ENCODE peak calls at places on chromosomes 11 and 22, in eight cellular contexts. D is K562, Q is HCT116, X is SK-N-SH, K is GM23338, P is H1, G is stomach, C is sigmoid colon. V is an unnamed sample.

GRCh38 chr11:45644981-45645889 is 20.2 kb downstream of the CHST1 start:
- DNase-seq in P (peak), C (no peak), K (no peak), X (no peak), G (no peak), Q (no peak), D (no peak), V (no peak)

GRCh38 chr22:36879775-36880174 is 19.0 kb downstream of the NCF4 start:
- DNase-seq in P (no peak), X (no peak), Q (no peak), G (no peak), C (no peak), D (no peak), K (no peak), V (no peak)

GRCh38 chr11:117316197-117316961 is at the start of gene BACE1:
- DNase-seq in G (peak), X (peak), Q (peak), K (peak), P (peak), D (no peak), C (peak), V (peak)

GRCh38 chr22:41361716-41362310 is 19.9 kb upstream of the TEF start:
- DNase-seq in P (no peak), C (no peak), G (no peak), K (no peak), X (no peak), D (no peak), Q (no peak), V (no peak)

GRCh38 chr22:21626735-21627469 is 2.9 kb downstream of the YDJC start:
- DNase-seq in X (no peak), D (no peak), Q (no peak), P (no peak), G (no peak), K (no peak), C (no peak), V (no peak)

GRCh38 chr11:101045415-101045814 is 84.2 kb downstream of the PGR start:
- DNase-seq in K (no peak), Q (no peak), P (no peak), C (no peak), D (no peak), X (no peak), G (no peak), V (no peak)

GRCh38 chr11:127919206-127920000 is 668.0 kb downstream of the ETS1 start:
- DNase-seq in G (no peak), P (no peak), C (no peak), K (no peak), D (no peak), Q (no peak), X (no peak), V (no peak)

GRCh38 chr11:69384548-69385465 is 90.9 kb downstream of the MYEOV start:
- DNase-seq in G (peak), X (peak), C (no peak), D (no peak), K (no peak), Q (no peak), P (no peak), V (no peak)

GRCh38 chr11:8219257-8220021 is 44.2 kb downstream of the LMO1 start:
- DNase-seq in G (peak), P (peak), K (peak), X (peak), C (no peak), Q (peak), D (peak), V (no peak)

GRCh38 chr22:40415531-40416266 is 45.3 kb downstream of the SGSM3 start:
- DNase-seq in X (no peak), Q (no peak), P (no peak), D (no peak), C (no peak), G (no peak), K (no peak), V (peak)

GRCh38 chr22:17576475-17576874 is 13.2 kb downstream of the SLC25A18 start:
- DNase-seq in X (no peak), K (peak), P (no peak), G (no peak), Q (no peak), D (no peak), C (no peak), V (no peak)

GRCh38 chr11:12174145-12175143 is 64.1 kb downstream of the MICAL2 start:
- DNase-seq in X (no peak), K (no peak), C (no peak), Q (no peak), P (no peak), G (no peak), D (no peak), V (no peak)

GRCh38 chr22:29268511-29269229 is 602 bp downstream of the EWSR1 start:
- DNase-seq in C (peak), Q (peak), X (peak), D (peak), K (peak), G (peak), P (no peak), V (no peak)

GRCh38 chr11:72762641-72763304 is 10.6 kb upstream of the ARAP1 start:
- DNase-seq in C (no peak), Q (no peak), K (no peak), P (no peak), G (no peak), X (no peak), D (no peak), V (no peak)

GRCh38 chr11:20000393-20001134 is 159.7 kb downstream of the DBX1 start:
- DNase-seq in Q (no peak), G (no peak), K (peak), C (no peak), P (peak), X (no peak), D (no peak), V (no peak)

GRCh38 chr22:44891293-44891747 is 118.5 kb downstream of the PHF21B start:
- DNase-seq in K (no peak), D (no peak), Q (no peak), X (no peak), P (no peak), C (no peak), G (no peak), V (peak)

GRCh38 chr11:15347969-15348734 is 233.4 kb downstream of the INSC start:
- DNase-seq in P (no peak), X (no peak), G (no peak), K (no peak), D (no peak), Q (no peak), C (no peak), V (no peak)

GRCh38 chr22:18078329-18079041 is 695 bp downstream of the PEX26 start:
- DNase-seq in D (peak), P (peak), C (no peak), K (peak), X (peak), Q (no peak), G (peak), V (no peak)

GRCh38 chr11:32288276-32288675 is 147.1 kb downstream of the WT1 start:
- DNase-seq in D (peak), P (no peak), Q (no peak), K (peak), C (no peak), G (no peak), X (no peak), V (no peak)

GRCh38 chr11:48034926-48035876 is 54.8 kb downstream of the PTPRJ start:
- DNase-seq in D (no peak), K (no peak), C (peak), P (no peak), Q (no peak), X (no peak), G (peak), V (no peak)

GRCh38 chr11:1837171-1838076 is 1.4 kb upstream of the TNNI2 start:
- DNase-seq in C (peak), Q (no peak), G (peak), P (peak), X (peak), K (peak), D (peak), V (no peak)

GRCh38 chr22:29030016-29030617 is 31.5 kb downstream of the C22orf31 start:
- DNase-seq in P (no peak), C (no peak), D (no peak), K (peak), X (no peak), Q (peak), G (peak), V (no peak)

GRCh38 chr11:117583063-117583801 is 213.8 kb downstream of the DSCAML1 start:
- DNase-seq in X (peak), K (peak), G (no peak), D (no peak), P (no peak), C (peak), Q (no peak), V (no peak)

GRCh38 chr11:12164061-12165014 is 53.9 kb downstream of the MICAL2 start:
- DNase-seq in D (no peak), Q (peak), P (no peak), X (no peak), K (peak), G (no peak), C (peak), V (peak)

GRCh38 chr11:45530776-45531175 is 134.6 kb downstream of the CHST1 start:
- DNase-seq in C (no peak), G (no peak), Q (no peak), X (no peak), P (no peak), D (no peak), K (no peak), V (no peak)

GRCh38 chr11:12853652-12854296 is 155.3 kb upstream of the RASSF10 start:
- DNase-seq in D (peak), G (peak), K (no peak), Q (no peak), C (no peak), X (no peak), P (no peak), V (no peak)

GRCh38 chr11:114075891-114076441 is 16.5 kb downstream of the ZBTB16 start:
- DNase-seq in X (peak), P (peak), D (peak), Q (peak), C (peak), K (peak), G (no peak), V (no peak)

GRCh38 chr11:9251306-9251705 is 13.8 kb downstream of the DENND5A start:
- DNase-seq in K (no peak), C (no peak), X (peak), G (no peak), D (no peak), Q (no peak), P (no peak), V (no peak)

GRCh38 chr22:28883917-28884753 is 763 bp downstream of the ZNRF3 start:
- DNase-seq in D (peak), K (peak), Q (peak), P (peak), G (peak), X (peak), C (peak), V (no peak)

GRCh38 chr22:34068011-34068410 is 147.7 kb upstream of the LARGE1 start:
- DNase-seq in C (no peak), G (no peak), P (no peak), X (no peak), D (no peak), Q (no peak), K (no peak), V (no peak)

GRCh38 chr11:67416416-67417335 is 1.2 kb downstream of the CARNS1 start:
- DNase-seq in D (no peak), P (no peak), C (no peak), Q (no peak), G (peak), X (no peak), K (peak), V (no peak)

GRCh38 chr11:116812109-116812508 is 11.0 kb downstream of the APOA4 start:
- DNase-seq in G (peak), K (no peak), D (no peak), P (no peak), X (no peak), C (no peak), Q (no peak), V (no peak)

GRCh38 chr11:122765487-122766131 is 72.7 kb upstream of the CRTAM start:
- DNase-seq in K (no peak), G (no peak), Q (no peak), D (no peak), X (no peak), P (no peak), C (no peak), V (no peak)

DNA sequence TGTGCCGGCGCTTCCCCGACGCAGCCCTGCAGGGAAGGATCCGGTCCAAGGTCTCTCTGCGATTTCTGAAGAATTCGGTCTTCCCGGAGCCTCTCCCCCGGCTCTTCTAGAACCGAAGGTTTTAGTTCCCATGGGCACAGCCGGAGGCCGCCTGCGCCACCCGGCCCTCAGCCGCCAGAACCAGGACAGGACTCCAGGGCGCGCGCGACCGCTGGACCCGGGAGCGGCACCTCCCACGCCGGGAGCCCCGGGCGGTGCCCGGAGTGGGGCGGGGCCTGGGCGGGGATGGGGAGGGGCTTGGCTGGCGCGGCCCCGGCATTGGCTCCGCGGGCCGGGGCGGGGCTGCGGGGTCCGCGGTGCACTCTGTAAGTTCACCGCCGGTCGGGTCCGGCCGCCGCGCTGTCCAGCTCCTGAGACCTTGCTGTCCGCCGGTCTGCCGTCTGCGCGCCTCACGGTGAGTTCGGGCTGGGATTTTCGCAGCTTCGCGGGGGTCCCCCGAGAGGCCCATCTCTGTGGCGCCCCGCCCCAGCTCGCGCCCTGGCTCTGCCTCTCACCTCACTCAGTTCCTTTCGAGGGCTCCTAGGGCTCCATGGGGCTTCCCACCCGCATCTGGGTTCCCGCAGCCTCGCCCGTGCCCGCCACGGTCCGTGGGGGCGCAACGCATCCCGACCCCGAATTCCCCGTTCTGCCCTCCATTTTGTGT is at the start of gene CDC42EP2:
- DNase-seq in X (peak), K (peak), C (peak), P (peak), D (peak), G (peak), Q (peak), V (peak)
- TF ChIP-seq CTCF in X (no peak), K (no peak), C (no peak), P (peak), D (no peak), G (no peak), Q (no peak), V (no peak)

GRCh38 chr11:57566035-57566504 is 1.4 kb downstream of the UBE2L6 start:
- DNase-seq in Q (no peak), X (no peak), D (no peak), C (no peak), G (peak), K (no peak), P (no peak), V (no peak)

GRCh38 chr11:57567210-57567511 is 311 bp downstream of the UBE2L6 start:
- DNase-seq in P (no peak), K (no peak), Q (no peak), D (no peak), G (no peak), C (peak), X (no peak), V (no peak)

GRCh38 chr11:57568330-57568766 is 876 bp upstream of the UBE2L6 start:
- DNase-seq in X (no peak), K (peak), Q (peak), G (no peak), D (no peak), C (peak), P (peak), V (no peak)

GRCh38 chr11:57567512-57568329 is at the start of gene UBE2L6:
- DNase-seq in Q (no peak), P (peak), G (peak), K (peak), X (peak), D (peak), C (peak), V (peak)

DNA sequence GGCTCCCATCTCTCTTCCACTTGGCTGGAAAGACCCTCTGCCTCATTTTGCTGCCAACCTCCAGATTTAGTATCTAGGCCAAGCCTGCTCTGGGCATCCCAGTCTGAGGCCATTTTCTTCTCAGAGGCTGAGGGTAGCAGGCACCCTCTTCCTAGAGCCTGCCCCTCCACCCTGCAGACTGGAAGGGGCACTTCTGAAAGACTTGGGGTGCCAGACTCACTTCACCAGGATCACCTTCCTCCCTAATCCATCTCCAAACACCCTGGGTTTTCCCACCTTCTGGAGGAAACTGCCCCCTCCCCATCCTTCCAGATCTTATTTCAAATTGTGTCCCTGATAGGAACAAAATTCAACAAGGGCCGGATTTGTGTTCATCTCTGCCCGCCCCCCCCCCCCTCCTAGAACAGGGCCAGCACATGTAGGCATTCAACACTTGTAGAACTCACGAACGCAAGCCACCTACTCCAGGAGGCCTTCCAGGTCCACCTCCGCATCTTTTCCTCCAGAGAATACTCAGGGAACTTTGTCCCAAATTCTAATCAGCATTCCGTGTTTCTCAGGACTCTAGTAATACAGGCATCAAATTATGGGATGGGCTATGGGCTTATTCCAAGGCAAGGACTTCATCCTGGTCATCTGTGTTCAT is 785 bp downstream of the UBE2L6 start:
- DNase-seq in Q (no peak), X (peak), C (no peak), D (peak), G (no peak), K (no peak), P (no peak), V (no peak)
- H3K4me3 ChIP-seq in Q (peak), X (peak), C (peak), D (peak), G (peak), K (peak), P (peak), V (peak)

DNA sequence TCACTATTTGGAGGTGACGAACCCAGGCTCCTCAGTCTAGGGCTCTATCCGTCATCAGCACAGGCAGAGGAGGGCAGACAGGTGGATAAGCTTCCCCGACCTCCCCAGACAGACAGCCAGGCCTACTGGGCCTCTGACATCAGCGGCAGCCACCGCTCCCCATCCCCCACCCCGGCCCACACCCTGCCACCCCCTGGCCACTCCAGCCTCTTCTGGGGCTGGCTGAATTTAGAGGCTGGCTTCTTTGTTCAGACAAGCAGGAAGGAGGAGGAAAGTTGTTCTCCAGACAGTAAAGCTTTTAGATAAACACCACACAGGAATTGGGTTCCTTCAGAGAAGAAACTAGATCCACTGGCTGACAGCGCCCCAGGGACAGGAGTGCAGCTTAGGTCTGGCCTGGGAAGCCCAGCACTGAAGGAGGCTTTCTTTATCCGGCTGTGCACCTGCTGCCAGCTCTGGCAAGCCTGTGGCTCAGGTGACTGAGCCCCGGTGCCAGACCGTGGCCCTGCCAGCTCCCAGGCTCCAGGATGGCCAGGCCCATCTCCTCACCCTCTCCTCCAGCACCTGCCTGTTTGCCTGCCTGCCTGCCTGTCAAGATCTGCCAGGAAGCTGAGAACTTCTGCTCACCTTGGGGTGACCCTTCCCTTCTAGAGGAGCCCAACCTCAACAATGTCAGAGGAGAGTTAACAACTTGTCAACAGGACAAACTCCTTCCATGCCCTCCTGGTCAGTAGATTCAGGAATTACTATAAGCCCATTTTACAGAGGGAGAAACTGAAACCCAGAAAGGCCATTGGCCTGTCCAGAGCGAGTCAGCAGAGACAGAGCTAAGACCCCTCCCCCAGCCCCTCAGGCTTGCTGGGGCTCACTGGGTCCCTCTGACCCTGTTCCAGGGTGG is 44.0 kb upstream of the KLHL35 start:
- DNase-seq in K (no peak), C (no peak), X (no peak), D (peak), G (peak), Q (no peak), P (no peak), V (peak)
- TF ChIP-seq POLR2AphosphoS5 in K (no peak), C (no peak), X (no peak), D (no peak), G (no peak), Q (no peak), P (no peak), V (no peak)

GRCh38 chr11:77580712-77581337 is 8.9 kb upstream of the AQP11 start:
- DNase-seq in C (no peak), K (peak), D (no peak), P (no peak), X (no peak), G (no peak), Q (no peak), V (no peak)
- TF ChIP-seq CTCF in C (no peak), K (no peak), D (no peak), P (no peak), X (no peak), G (no peak), Q (no peak), V (no peak)

DNA sequence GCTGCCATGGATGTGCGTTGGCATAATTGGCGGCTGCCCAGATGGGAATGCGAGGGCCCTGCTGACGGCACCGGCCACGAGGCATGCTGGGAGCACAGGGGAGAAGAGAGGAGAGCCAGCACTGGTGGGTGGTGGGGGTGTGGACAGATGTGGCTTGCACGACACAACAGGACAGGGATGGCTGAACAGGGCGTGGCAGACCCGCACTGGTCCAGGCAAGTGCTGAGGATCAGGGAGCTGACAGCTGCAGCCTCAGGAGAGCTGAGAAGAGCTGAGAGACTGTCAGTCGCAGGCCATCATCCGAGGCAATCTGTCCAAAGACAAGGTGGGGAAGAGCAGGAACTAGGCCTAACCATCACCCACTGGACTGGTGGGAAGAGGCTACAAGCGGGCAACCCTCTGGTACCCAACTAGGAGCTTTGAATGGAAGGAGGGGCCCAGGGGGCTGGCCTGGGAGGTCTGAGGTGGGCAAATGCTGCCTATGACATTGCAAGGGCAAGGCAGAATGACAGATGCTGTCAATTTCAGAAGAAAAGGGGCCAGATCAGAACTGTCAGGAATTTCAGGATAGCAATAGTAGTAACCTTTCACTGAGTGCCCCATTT is 2.4 kb downstream of the GNB1L start:
- DNase-seq in Q (no peak), K (no peak), P (no peak), X (no peak), G (no peak), D (peak), C (peak), V (no peak)
- H3K4me3 ChIP-seq in Q (no peak), K (no peak), P (no peak), X (no peak), G (peak), D (peak), C (no peak), V (peak)

GRCh38 chr11:65900125-65900898 is at the start of gene FOSL1:
- DNase-seq in K (peak), P (peak), D (peak), G (peak), X (peak), Q (peak), C (peak), V (peak)
- TF ChIP-seq POLR2AphosphoS5 in K (peak), P (no peak), D (peak), G (peak), X (peak), Q (peak), C (peak), V (peak)

GRCh38 chr11:61777234-61778090 is 14.9 kb downstream of the TMEM258 start:
- DNase-seq in X (peak), P (peak), K (peak), G (peak), D (peak), C (no peak), Q (no peak), V (peak)
- TF ChIP-seq CTCF in X (no peak), P (no peak), K (no peak), G (no peak), D (no peak), C (no peak), Q (no peak), V (no peak)

V was measured in breast epithelium.